ENCODE peak calls at places on chromosomes 6 and 20, in eight cellular contexts. One of them, this sample, is unnamed.

GRCh38 chr20:57309544-57310115 is 20.0 kb upstream of the SPO11 start:
- DNase-seq in MCF 10A: no peak
- DNase-seq in neural crest cell: no peak
- DNase-seq in activated CD4-positive, alpha-beta T cell treated with anti-CD3 and anti-CD28 coated beads, Interleukin-2, amount 50 U/mL, for 24 hours: no peak
- DNase-seq in GM20000: no peak
- DNase-seq in cardiac muscle cell: no peak
- DNase-seq in foreskin fibroblast: no peak
- DNase-seq in EL: no peak
- DNase-seq in this sample: no peak

GRCh38 chr6:116287668-116288282 is 8.0 kb upstream of the TSPYL1 start:
- DNase-seq in cardiac muscle cell: peak
- DNase-seq in EL: peak
- DNase-seq in activated CD4-positive, alpha-beta T cell treated with anti-CD3 and anti-CD28 coated beads, Interleukin-2, amount 50 U/mL, for 24 hours: no peak
- DNase-seq in MCF 10A: peak
- DNase-seq in foreskin fibroblast: peak
- DNase-seq in GM20000: peak
- DNase-seq in neural crest cell: no peak
- DNase-seq in this sample: no peak

GRCh38 chr6:116883005-116883404 is 6.0 kb downstream of the RFX6 start:
- DNase-seq in cardiac muscle cell: no peak
- DNase-seq in EL: peak
- DNase-seq in activated CD4-positive, alpha-beta T cell treated with anti-CD3 and anti-CD28 coated beads, Interleukin-2, amount 50 U/mL, for 24 hours: no peak
- DNase-seq in neural crest cell: no peak
- DNase-seq in MCF 10A: peak
- DNase-seq in GM20000: no peak
- DNase-seq in foreskin fibroblast: peak
- DNase-seq in this sample: no peak

GRCh38 chr6:158103228-158103627 is 64.8 kb downstream of the SERAC1 start:
- DNase-seq in cardiac muscle cell: no peak
- DNase-seq in GM20000: no peak
- DNase-seq in MCF 10A: no peak
- DNase-seq in neural crest cell: no peak
- DNase-seq in activated CD4-positive, alpha-beta T cell treated with anti-CD3 and anti-CD28 coated beads, Interleukin-2, amount 50 U/mL, for 24 hours: no peak
- DNase-seq in EL: no peak
- DNase-seq in foreskin fibroblast: no peak
- DNase-seq in this sample: no peak

GRCh38 chr20:32638848-32639247 is 34.9 kb downstream of the C20orf203 start:
- DNase-seq in MCF 10A: peak
- DNase-seq in GM20000: no peak
- DNase-seq in foreskin fibroblast: no peak
- DNase-seq in EL: no peak
- DNase-seq in activated CD4-positive, alpha-beta T cell treated with anti-CD3 and anti-CD28 coated beads, Interleukin-2, amount 50 U/mL, for 24 hours: no peak
- DNase-seq in cardiac muscle cell: peak
- DNase-seq in neural crest cell: no peak
- DNase-seq in this sample: no peak

GRCh38 chr6:112356994-112357393 is 9.9 kb downstream of the RFPL4B start:
- DNase-seq in neural crest cell: no peak
- DNase-seq in MCF 10A: no peak
- DNase-seq in cardiac muscle cell: no peak
- DNase-seq in GM20000: no peak
- DNase-seq in activated CD4-positive, alpha-beta T cell treated with anti-CD3 and anti-CD28 coated beads, Interleukin-2, amount 50 U/mL, for 24 hours: no peak
- DNase-seq in foreskin fibroblast: no peak
- DNase-seq in EL: no peak
- DNase-seq in this sample: no peak

GRCh38 chr20:47992021-47992467 is 206.8 kb upstream of the SULF2 start:
- DNase-seq in activated CD4-positive, alpha-beta T cell treated with anti-CD3 and anti-CD28 coated beads, Interleukin-2, amount 50 U/mL, for 24 hours: no peak
- DNase-seq in foreskin fibroblast: no peak
- DNase-seq in neural crest cell: no peak
- DNase-seq in GM20000: no peak
- DNase-seq in MCF 10A: no peak
- DNase-seq in EL: no peak
- DNase-seq in cardiac muscle cell: no peak
- DNase-seq in this sample: no peak

GRCh38 chr6:33050013-33050800 is 23.2 kb downstream of the HLA-DPA1 start:
- DNase-seq in cardiac muscle cell: no peak
- DNase-seq in foreskin fibroblast: no peak
- DNase-seq in MCF 10A: no peak
- DNase-seq in activated CD4-positive, alpha-beta T cell treated with anti-CD3 and anti-CD28 coated beads, Interleukin-2, amount 50 U/mL, for 24 hours: no peak
- DNase-seq in GM20000: no peak
- DNase-seq in EL: no peak
- DNase-seq in neural crest cell: no peak
- DNase-seq in this sample: no peak

GRCh38 chr6:38804368-38804767 is 89.3 kb downstream of the DNAH8 start:
- DNase-seq in MCF 10A: no peak
- DNase-seq in neural crest cell: no peak
- DNase-seq in foreskin fibroblast: no peak
- DNase-seq in EL: no peak
- DNase-seq in activated CD4-positive, alpha-beta T cell treated with anti-CD3 and anti-CD28 coated beads, Interleukin-2, amount 50 U/mL, for 24 hours: no peak
- DNase-seq in GM20000: no peak
- DNase-seq in cardiac muscle cell: no peak
- DNase-seq in this sample: no peak

GRCh38 chr20:14986026-14986655 is 648.7 kb upstream of the FLRT3 start:
- DNase-seq in EL: no peak
- DNase-seq in cardiac muscle cell: peak
- DNase-seq in foreskin fibroblast: no peak
- DNase-seq in neural crest cell: no peak
- DNase-seq in activated CD4-positive, alpha-beta T cell treated with anti-CD3 and anti-CD28 coated beads, Interleukin-2, amount 50 U/mL, for 24 hours: no peak
- DNase-seq in MCF 10A: no peak
- DNase-seq in GM20000: no peak
- DNase-seq in this sample: no peak

GRCh38 chr6:23013776-23014175 is 444.4 kb downstream of the HDGFL1 start:
- DNase-seq in cardiac muscle cell: no peak
- DNase-seq in neural crest cell: no peak
- DNase-seq in activated CD4-positive, alpha-beta T cell treated with anti-CD3 and anti-CD28 coated beads, Interleukin-2, amount 50 U/mL, for 24 hours: no peak
- DNase-seq in GM20000: no peak
- DNase-seq in foreskin fibroblast: peak
- DNase-seq in EL: no peak
- DNase-seq in MCF 10A: peak
- DNase-seq in this sample: no peak

GRCh38 chr6:42404494-42404893 is 47.2 kb downstream of the TRERF1 start:
- DNase-seq in foreskin fibroblast: peak
- DNase-seq in cardiac muscle cell: peak
- DNase-seq in neural crest cell: no peak
- DNase-seq in GM20000: no peak
- DNase-seq in EL: peak
- DNase-seq in MCF 10A: peak
- DNase-seq in activated CD4-positive, alpha-beta T cell treated with anti-CD3 and anti-CD28 coated beads, Interleukin-2, amount 50 U/mL, for 24 hours: peak
- DNase-seq in this sample: no peak

GRCh38 chr6:114362957-114363356 is 20.1 kb upstream of the HS3ST5 start:
- DNase-seq in EL: no peak
- DNase-seq in neural crest cell: no peak
- DNase-seq in MCF 10A: no peak
- DNase-seq in cardiac muscle cell: no peak
- DNase-seq in GM20000: no peak
- DNase-seq in activated CD4-positive, alpha-beta T cell treated with anti-CD3 and anti-CD28 coated beads, Interleukin-2, amount 50 U/mL, for 24 hours: no peak
- DNase-seq in foreskin fibroblast: no peak
- DNase-seq in this sample: no peak

GRCh38 chr6:27296106-27296783 is 15.8 kb downstream of the POM121L2 start:
- DNase-seq in GM20000: no peak
- DNase-seq in cardiac muscle cell: peak
- DNase-seq in activated CD4-positive, alpha-beta T cell treated with anti-CD3 and anti-CD28 coated beads, Interleukin-2, amount 50 U/mL, for 24 hours: no peak
- DNase-seq in MCF 10A: peak
- DNase-seq in neural crest cell: no peak
- DNase-seq in foreskin fibroblast: peak
- DNase-seq in EL: peak
- DNase-seq in this sample: no peak

GRCh38 chr20:31718952-31719643 is 3.6 kb downstream of the BCL2L1 start:
- DNase-seq in foreskin fibroblast: peak
- DNase-seq in MCF 10A: peak
- DNase-seq in GM20000: no peak
- DNase-seq in activated CD4-positive, alpha-beta T cell treated with anti-CD3 and anti-CD28 coated beads, Interleukin-2, amount 50 U/mL, for 24 hours: no peak
- DNase-seq in EL: no peak
- DNase-seq in cardiac muscle cell: no peak
- DNase-seq in neural crest cell: no peak
- DNase-seq in this sample: no peak

GRCh38 chr6:36099872-36100483 is 30.3 kb upstream of the MAPK13 start:
- DNase-seq in cardiac muscle cell: peak
- DNase-seq in foreskin fibroblast: no peak
- DNase-seq in activated CD4-positive, alpha-beta T cell treated with anti-CD3 and anti-CD28 coated beads, Interleukin-2, amount 50 U/mL, for 24 hours: peak
- DNase-seq in EL: no peak
- DNase-seq in GM20000: no peak
- DNase-seq in MCF 10A: no peak
- DNase-seq in neural crest cell: no peak
- DNase-seq in this sample: no peak

This sample was measured in GM18507.